ENCODE peak calls at places on chromosomes 2 and 18, in seven cellular contexts. B is CD8-positive, alpha-beta T cell; A is neuronal stem cell; G is AG04449; R is lower lobe of right lung; X is lung; E is A549. V is an unnamed sample.

GRCh38 chr2:188892632-188893031 is 81.5 kb upstream of the COL3A1 start:
- DNase-seq in B (no peak), A (no peak), G (no peak), R (no peak), X (no peak), E (no peak), V (peak; percentile 24)

GRCh38 chr2:174076948-174077347 is 111.8 kb upstream of the SP3 start:
- DNase-seq in B (no peak), A (no peak), G (no peak), R (no peak), X (no peak), E (no peak), V (no peak)

GRCh38 chr2:229193281-229193680 is 77.8 kb downstream of the PID1 start:
- DNase-seq in B (no peak), A (no peak), G (no peak), R (no peak), X (no peak), E (no peak), V (no peak)

GRCh38 chr2:160566717-160567116 is 73.1 kb upstream of the RBMS1 start:
- DNase-seq in B (no peak), A (no peak), G (no peak), R (no peak), X (no peak), E (no peak), V (no peak)

GRCh38 chr18:5983479-5983878 is 88.2 kb upstream of the TMEM200C start:
- DNase-seq in B (no peak), A (no peak), G (no peak), R (no peak), X (no peak), E (no peak), V (no peak)

GRCh38 chr2:168452781-168453180 is 3.3 kb upstream of the CERS6 start:
- DNase-seq in B (no peak), A (no peak), G (no peak), R (no peak), X (no peak), E (no peak), V (no peak)

GRCh38 chr2:215746507-215747243 is 266.7 kb downstream of the MREG start:
- DNase-seq in B (no peak), A (no peak), G (no peak), R (no peak), X (no peak), E (no peak), V (no peak)

GRCh38 chr18:64972545-64972944 is 778.3 kb upstream of the CDH7 start:
- DNase-seq in B (no peak), A (no peak), G (no peak), R (no peak), X (no peak), E (no peak), V (no peak)

GRCh38 chr2:1162768-1163584 is 212.3 kb downstream of the SNTG2 start:
- DNase-seq in B (peak; percentile 41), A (no peak), G (no peak), R (no peak), X (no peak), E (no peak), V (no peak)

GRCh38 chr18:69935319-69936190 is 12.1 kb downstream of the CD226 start:
- DNase-seq in B (peak; percentile 80), A (peak; percentile 4), G (no peak), R (peak; percentile 55), X (no peak), E (no peak), V (no peak)

GRCh38 chr18:48263421-48263820 is 145.8 kb downstream of the ZBTB7C start:
- DNase-seq in B (no peak), A (no peak), G (no peak), R (no peak), X (no peak), E (no peak), V (no peak)

GRCh38 chr2:142741764-142742269 is 135.6 kb upstream of the KYNU start:
- DNase-seq in B (no peak), A (no peak), G (no peak), R (no peak), X (no peak), E (no peak), V (no peak)

GRCh38 chr2:95030496-95030895 is 5.0 kb downstream of the MAL start:
- DNase-seq in B (no peak), A (no peak), G (no peak), R (no peak), X (no peak), E (no peak), V (no peak)

GRCh38 chr2:69791045-69791444 is 38.4 kb upstream of the GMCL1 start:
- DNase-seq in B (no peak), A (no peak), G (no peak), R (no peak), X (no peak), E (no peak), V (no peak)

GRCh38 chr2:105179469-105180372 is 61.8 kb upstream of the GPR45 start:
- DNase-seq in B (no peak), A (no peak), G (no peak), R (peak; percentile 54), X (peak; percentile 70), E (peak; percentile 65), V (peak; percentile 21)

GRCh38 chr2:166117491-166117890 is 10.3 kb downstream of the SCN1A start:
- DNase-seq in B (no peak), A (no peak), G (no peak), R (no peak), X (no peak), E (no peak), V (no peak)

GRCh38 chr2:101679037-101679726 is 18.3 kb upstream of the MAP4K4 start:
- DNase-seq in B (no peak), A (no peak), G (peak; percentile 44), R (no peak), X (no peak), E (no peak), V (peak; percentile 41)

GRCh38 chr2:224127871-224128501 is 88.9 kb upstream of the SERPINE2 start:
- DNase-seq in B (no peak), A (no peak), G (no peak), R (no peak), X (no peak), E (no peak), V (no peak)

GRCh38 chr2:231125272-231125671 is 430 bp upstream of the HTR2B start:
- DNase-seq in B (no peak), A (no peak), G (no peak), R (no peak), X (no peak), E (no peak), V (no peak)

GRCh38 chr2:16664052-16664731 is 1.4 kb downstream of the CYRIA start:
- DNase-seq in B (no peak), A (no peak), G (no peak), R (peak; percentile 54), X (peak; percentile 66), E (no peak), V (peak; percentile 71)

GRCh38 chr2:12649602-12650400 is 66.9 kb upstream of the TRIB2 start:
- DNase-seq in B (no peak), A (no peak), G (no peak), R (no peak), X (no peak), E (no peak), V (no peak)

GRCh38 chr2:8627019-8627691 is 54.7 kb upstream of the ID2 start:
- DNase-seq in B (no peak), A (no peak), G (no peak), R (peak; percentile 33), X (no peak), E (no peak), V (no peak)

DNA sequence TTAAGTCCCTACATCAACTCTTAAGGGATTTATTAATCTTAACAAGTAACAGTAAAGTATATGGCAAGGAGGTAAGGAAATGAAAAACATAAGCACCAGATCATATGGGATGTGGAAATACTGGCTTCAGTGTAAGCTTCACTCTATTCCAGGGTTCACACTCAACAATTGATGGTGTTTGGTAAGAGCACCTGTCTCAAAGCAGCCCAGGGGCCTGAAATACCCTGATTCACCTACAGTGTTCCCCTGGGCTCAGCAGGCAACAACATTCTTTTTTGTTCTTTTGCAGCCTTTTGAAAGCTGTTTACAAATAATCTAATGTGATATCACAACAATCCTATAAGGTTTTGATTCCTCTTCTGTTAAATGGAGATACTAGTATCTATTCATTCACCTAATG is 1.2 kb upstream of the MLPH start:
- DNase-seq in B (no peak), A (no peak), G (no peak), R (no peak), X (no peak), E (no peak), V (no peak)
- H3K4me3 ChIP-seq in B (no peak overlapping the region), A (no peak overlapping the region), G (peak overlapping the region; percentile 78), R (peak overlapping the region; percentile 69), X (no peak overlapping the region), E (peak overlapping the region; percentile 86), V (peak overlapping the region; percentile 76)

GRCh38 chr2:207332473-207333212 is 166.9 kb upstream of the KLF7 start:
- DNase-seq in B (no peak), A (no peak), G (no peak), R (no peak), X (no peak), E (no peak), V (no peak)

GRCh38 chr2:207333599-207334308 is 168.0 kb upstream of the KLF7 start:
- DNase-seq in B (no peak), A (no peak), G (no peak), R (no peak), X (no peak), E (no peak), V (no peak)

GRCh38 chr2:207331674-207332073 is 165.9 kb upstream of the KLF7 start:
- DNase-seq in B (no peak), A (no peak), G (no peak), R (no peak), X (no peak), E (no peak), V (no peak)

GRCh38 chr2:207334631-207335371 is 169.1 kb upstream of the KLF7 start:
- DNase-seq in B (no peak), A (peak; percentile 71), G (peak; percentile 96), R (peak; percentile 56), X (peak; percentile 62), E (peak; percentile 72), V (peak; percentile 93)

DNA sequence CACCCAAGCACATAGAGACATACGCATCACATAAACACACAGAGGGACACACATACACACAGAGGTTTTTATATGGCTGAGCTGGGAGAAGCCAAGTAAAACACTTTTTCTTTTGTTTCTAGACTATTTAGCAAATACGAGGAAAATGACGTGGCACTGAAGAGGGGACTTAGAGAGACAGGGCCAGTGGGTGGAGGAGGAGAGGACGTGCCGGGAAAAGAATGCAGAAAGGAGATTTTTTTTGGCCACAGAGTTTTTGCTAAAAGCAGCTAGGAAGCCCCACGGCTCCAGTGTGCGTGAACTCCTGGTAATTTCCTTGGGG is 168.5 kb upstream of the KLF7 start:
- DNase-seq in B (no peak), A (no peak), G (no peak), R (no peak), X (no peak), E (no peak), V (no peak)
- H3K4me3 ChIP-seq in B (no peak overlapping the region), A (peak overlapping the region; percentile 24), G (peak overlapping the region; percentile 45), R (peak overlapping the region; percentile 36), X (no peak overlapping the region), E (peak overlapping the region; percentile 19), V (peak overlapping the region; percentile 42)

GRCh38 chr18:23487738-23488625 is 15.3 kb upstream of the RMC1 start:
- DNase-seq in B (peak; percentile 48), A (no peak), G (no peak), R (peak; percentile 70), X (no peak), E (no peak), V (no peak)
- H3K4me3 ChIP-seq in B (peak overlapping the region; percentile 24), A (no peak overlapping the region), G (no peak overlapping the region), R (peak overlapping the region; percentile 31), X (no peak overlapping the region), E (no peak overlapping the region), V (peak overlapping the region; percentile 29)

DNA sequence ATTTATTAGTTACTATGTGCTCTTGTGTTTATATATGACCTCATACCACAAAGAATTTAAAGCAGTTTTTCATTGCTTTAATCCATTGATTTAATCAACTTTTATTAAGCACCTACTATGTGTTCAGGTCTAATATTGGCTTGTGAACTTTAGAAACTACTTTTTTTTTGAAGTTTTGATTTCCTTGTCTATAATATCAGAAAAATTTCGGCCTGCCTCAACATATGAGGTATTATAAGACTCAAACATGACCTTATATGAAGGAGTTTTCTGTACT is 117.7 kb downstream of the ZNF521 start:
- DNase-seq in B (no peak), A (no peak), G (no peak), R (no peak), X (no peak), E (no peak), V (no peak)
- H3K4me3 ChIP-seq in B (no peak overlapping the region), A (no peak overlapping the region), G (no peak overlapping the region), R (no peak overlapping the region), X (no peak overlapping the region), E (no peak overlapping the region), V (no peak overlapping the region)